ENCODE peak calls at places on chromosomes 5 and 9, in four cellular contexts. M is BE2C, H is AG04449, N is tibial artery. J is an unnamed sample.

GRCh38 chr9:121984726-121985402 is 108.2 kb downstream of the TTLL11 start:
- DNase-seq in M (no peak), H (peak), N (peak), J (peak)

GRCh38 chr5:1975406-1975715 is 92.6 kb upstream of the IRX4 start:
- DNase-seq in M (no peak), H (no peak), N (no peak), J (no peak)

GRCh38 chr9:35605336-35606137 is 475 bp downstream of the TESK1 start:
- DNase-seq in M (no peak), H (no peak), N (peak), J (peak)

GRCh38 chr5:170291324-170291847 is 6.2 kb downstream of the LCP2 start:
- DNase-seq in M (no peak), H (no peak), N (no peak), J (no peak)

GRCh38 chr9:102867488-102867887 is 127.6 kb upstream of the CYLC2 start:
- DNase-seq in M (no peak), H (no peak), N (no peak), J (no peak)

GRCh38 chr9:129336601-129337286 is 158.7 kb upstream of the IER5L start:
- DNase-seq in M (no peak), H (peak), N (no peak), J (peak)

GRCh38 chr9:37082214-37082765 is 38.1 kb upstream of the ZCCHC7 start:
- DNase-seq in M (no peak), H (no peak), N (no peak), J (no peak)

GRCh38 chr5:73649926-73650325 is 23.9 kb downstream of the ARHGEF28 start:
- DNase-seq in M (no peak), H (no peak), N (no peak), J (no peak)

GRCh38 chr5:150153957-150154617 is 1.6 kb downstream of the PDGFRB start:
- DNase-seq in M (peak), H (no peak), N (peak), J (peak)

GRCh38 chr5:171622010-171622409 is 163.6 kb upstream of the SMIM23 start:
- DNase-seq in M (peak), H (no peak), N (no peak), J (no peak)

GRCh38 chr5:147332643-147333042 is 97.8 kb downstream of the STK32A start:
- DNase-seq in M (no peak), H (no peak), N (no peak), J (no peak)

GRCh38 chr5:111259636-111260035 is 35.5 kb downstream of the CAMK4 start:
- DNase-seq in M (no peak), H (no peak), N (no peak), J (no peak)

GRCh38 chr9:99416007-99416406 is 193.9 kb downstream of the SEC61B start:
- DNase-seq in M (no peak), H (no peak), N (no peak), J (no peak)

GRCh38 chr9:78038620-78039300 is 7.1 kb upstream of the GNAQ start:
- DNase-seq in M (no peak), H (no peak), N (no peak), J (no peak)

GRCh38 chr5:43396762-43397304 is 15.4 kb downstream of the CCL28 start:
- DNase-seq in M (peak), H (no peak), N (peak), J (peak)

GRCh38 chr5:73292816-73293459 is 119.9 kb downstream of the TMEM174 start:
- DNase-seq in M (no peak), H (no peak), N (no peak), J (no peak)

GRCh38 chr5:158746979-158747378 is 352.7 kb downstream of the EBF1 start:
- DNase-seq in M (no peak), H (peak), N (no peak), J (no peak)

GRCh38 chr5:94577466-94578245 is 40.7 kb downstream of the KIAA0825 start:
- DNase-seq in M (no peak), H (no peak), N (no peak), J (no peak)

GRCh38 chr5:24226492-24226891 is 418.3 kb downstream of the CDH10 start:
- DNase-seq in M (no peak), H (no peak), N (peak), J (no peak)

GRCh38 chr5:111968459-111968858 is 211.5 kb upstream of the NREP start:
- DNase-seq in M (no peak), H (no peak), N (peak), J (peak)

GRCh38 chr5:82526540-82526939 is 248.4 kb upstream of the RPS23 start:
- DNase-seq in M (no peak), H (no peak), N (no peak), J (peak)

GRCh38 chr5:32714836-32715235 is 3.7 kb downstream of the NPR3 start:
- DNase-seq in M (no peak), H (no peak), N (no peak), J (no peak)

GRCh38 chr5:32712463-32713395 is 1.6 kb downstream of the NPR3 start:
- DNase-seq in M (no peak), H (no peak), N (no peak), J (no peak)

GRCh38 chr5:32711693-32712462 is 757 bp downstream of the NPR3 start:
- DNase-seq in M (no peak), H (no peak), N (peak), J (peak)

GRCh38 chr5:32710859-32711692 is at the start of gene NPR3:
- DNase-seq in M (no peak), H (no peak), N (peak), J (peak)

GRCh38 chr5:32713396-32714381 is 2.6 kb downstream of the NPR3 start:
- DNase-seq in M (no peak), H (no peak), N (peak), J (no peak)
- TF ChIP-seq CTCF in M (no peak), H (no peak), N (peak), J (no peak)

DNA sequence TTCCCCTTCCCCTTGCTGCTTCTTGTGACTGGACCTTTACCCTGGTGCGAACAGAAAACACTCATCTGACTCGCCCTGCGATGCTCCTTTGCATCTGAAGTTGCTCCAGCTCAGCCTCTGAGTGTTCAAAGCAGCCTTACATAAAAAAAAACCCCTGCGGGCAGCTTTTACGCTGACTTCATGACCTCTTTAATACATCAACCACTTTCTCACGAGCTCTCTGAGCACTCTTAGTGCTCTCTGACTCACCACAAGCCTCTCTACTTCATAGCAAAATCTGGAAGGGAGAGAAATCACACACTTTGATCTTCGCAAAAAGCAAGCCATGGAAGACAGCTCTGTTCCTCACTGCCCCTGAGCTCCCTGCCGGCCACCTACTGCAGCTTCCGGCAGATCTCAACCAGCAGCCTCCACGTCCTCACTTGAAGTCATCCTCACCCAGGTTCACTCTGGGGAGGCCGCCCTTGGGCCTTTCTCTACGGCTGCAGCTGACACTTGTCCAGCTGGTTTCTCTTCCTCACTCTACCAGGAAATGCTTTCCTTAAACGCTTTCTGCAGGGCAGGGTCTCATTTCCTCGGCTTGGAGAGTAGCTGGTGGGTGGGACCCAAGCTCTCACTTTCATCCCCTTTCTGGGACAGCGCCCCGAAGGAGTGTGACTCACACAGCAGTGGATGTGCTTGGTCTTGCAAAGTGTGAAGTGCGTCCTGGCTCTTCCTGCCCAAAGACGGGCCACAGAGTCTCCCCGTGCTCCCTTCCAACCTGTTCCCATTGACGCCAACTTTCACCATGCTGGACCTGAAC is 5.3 kb downstream of the SLC34A1 start:
- DNase-seq in M (no peak), H (peak), N (no peak), J (peak)
- H3K4me3 ChIP-seq in M (no peak), H (peak), N (no peak), J (no peak)

GRCh38 chr5:25763781-25764180 is 1119.0 kb upstream of the CDH10 start:
- DNase-seq in M (no peak), H (no peak), N (no peak), J (no peak)
- TF ChIP-seq CTCF in M (no peak), H (no peak), N (no peak), J (no peak)

DNA sequence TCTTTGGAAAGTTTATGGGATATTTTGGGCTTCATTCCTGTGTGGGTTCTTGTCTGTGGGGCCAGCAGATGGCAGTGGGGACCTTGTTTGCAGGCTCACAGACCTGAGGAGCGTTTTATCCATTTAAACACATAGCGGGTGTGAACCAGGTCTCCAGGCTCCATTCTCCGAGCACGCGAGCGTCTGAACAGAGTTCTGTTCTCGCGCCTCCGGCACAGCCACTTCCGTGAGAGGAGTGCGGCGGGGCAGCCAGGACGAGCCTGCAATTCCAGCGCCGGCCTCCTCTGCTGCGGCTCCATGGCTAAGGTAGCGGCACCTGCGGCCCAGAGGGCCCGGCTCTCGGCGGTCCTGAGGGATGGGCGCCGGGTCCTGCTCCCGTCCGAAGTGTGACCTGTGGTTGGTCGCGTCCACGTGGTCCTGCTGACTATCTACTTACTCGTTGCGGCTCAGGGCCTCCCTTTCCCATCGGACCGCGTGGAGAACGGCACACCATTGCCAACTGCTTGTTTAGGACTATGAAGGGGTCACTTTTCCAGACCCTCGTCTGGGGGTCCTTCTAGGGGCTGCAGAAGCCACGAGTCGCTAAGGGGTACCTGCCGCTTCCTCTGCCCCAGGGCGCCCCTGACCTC is 7.3 kb downstream of the NRARP start:
- DNase-seq in M (peak), H (no peak), N (no peak), J (peak)
- H3K4me3 ChIP-seq in M (no peak), H (no peak), N (peak), J (no peak)

DNA sequence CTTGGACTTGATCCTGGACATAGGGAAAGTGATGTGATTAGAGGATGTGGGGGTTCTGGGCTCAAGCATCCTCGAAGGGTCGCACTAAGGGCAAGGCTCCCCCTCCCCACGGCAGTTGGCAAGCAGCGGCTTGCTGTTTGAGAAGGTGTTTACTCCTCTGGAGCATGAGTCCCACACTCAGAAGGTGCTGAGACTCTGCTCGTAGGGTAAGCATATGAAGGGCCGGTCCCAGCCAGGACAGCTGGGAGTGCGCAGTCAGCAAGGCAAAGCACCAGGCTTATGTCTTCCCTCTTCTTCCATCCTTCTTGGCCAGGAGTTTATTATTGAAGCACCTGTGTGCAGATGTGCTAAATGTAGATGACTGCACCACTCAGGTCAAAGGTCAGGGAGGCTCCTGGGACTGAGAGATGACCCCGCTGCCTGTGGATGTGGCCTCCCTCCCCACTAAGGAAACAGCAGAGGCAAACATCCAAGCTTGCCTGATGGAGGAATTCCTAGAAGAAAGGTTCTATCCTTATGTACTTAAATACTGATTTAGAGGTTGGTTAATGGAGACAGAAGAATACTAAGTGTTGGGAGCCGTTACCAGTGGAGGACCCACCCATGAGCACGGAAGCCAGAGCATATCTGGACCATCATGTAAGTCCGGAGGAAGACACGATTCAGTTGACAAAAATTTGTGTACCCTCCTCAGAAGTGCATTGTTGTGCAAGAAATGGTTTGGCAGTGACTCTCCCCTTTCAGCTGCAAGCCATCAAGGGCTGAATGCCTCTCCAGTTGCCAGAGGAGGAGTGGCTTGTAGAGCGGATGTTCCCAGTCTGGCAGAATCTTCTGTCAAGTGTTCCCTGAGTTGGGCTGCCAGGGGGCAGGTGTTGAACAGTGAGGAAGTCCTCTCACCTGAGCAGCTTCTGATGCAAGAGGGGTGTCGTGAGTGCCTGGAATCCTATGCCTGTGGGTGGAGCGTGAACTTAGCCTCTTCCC is 27.2 kb upstream of the CDKN2AIPNL start:
- DNase-seq in M (no peak), H (peak), N (peak), J (peak)
- TF ChIP-seq CTCF in M (no peak), H (no peak), N (no peak), J (no peak)

GRCh38 chr5:180649297-180650039 is at the start of gene FLT4:
- DNase-seq in M (no peak), H (no peak), N (no peak), J (no peak)
- H3K4me3 ChIP-seq in M (no peak), H (no peak), N (peak), J (peak)

GRCh38 chr9:125476645-125477044 is 215.0 kb downstream of the GAPVD1 start:
- DNase-seq in M (no peak), H (no peak), N (no peak), J (no peak)

GRCh38 chr9:125470767-125471580 is 209.3 kb downstream of the GAPVD1 start:
- DNase-seq in M (no peak), H (no peak), N (no peak), J (no peak)

GRCh38 chr9:125475385-125475784 is 213.8 kb downstream of the GAPVD1 start:
- DNase-seq in M (no peak), H (no peak), N (no peak), J (no peak)

GRCh38 chr9:125472562-125472925 is 210.9 kb downstream of the GAPVD1 start:
- DNase-seq in M (no peak), H (no peak), N (no peak), J (no peak)

DNA sequence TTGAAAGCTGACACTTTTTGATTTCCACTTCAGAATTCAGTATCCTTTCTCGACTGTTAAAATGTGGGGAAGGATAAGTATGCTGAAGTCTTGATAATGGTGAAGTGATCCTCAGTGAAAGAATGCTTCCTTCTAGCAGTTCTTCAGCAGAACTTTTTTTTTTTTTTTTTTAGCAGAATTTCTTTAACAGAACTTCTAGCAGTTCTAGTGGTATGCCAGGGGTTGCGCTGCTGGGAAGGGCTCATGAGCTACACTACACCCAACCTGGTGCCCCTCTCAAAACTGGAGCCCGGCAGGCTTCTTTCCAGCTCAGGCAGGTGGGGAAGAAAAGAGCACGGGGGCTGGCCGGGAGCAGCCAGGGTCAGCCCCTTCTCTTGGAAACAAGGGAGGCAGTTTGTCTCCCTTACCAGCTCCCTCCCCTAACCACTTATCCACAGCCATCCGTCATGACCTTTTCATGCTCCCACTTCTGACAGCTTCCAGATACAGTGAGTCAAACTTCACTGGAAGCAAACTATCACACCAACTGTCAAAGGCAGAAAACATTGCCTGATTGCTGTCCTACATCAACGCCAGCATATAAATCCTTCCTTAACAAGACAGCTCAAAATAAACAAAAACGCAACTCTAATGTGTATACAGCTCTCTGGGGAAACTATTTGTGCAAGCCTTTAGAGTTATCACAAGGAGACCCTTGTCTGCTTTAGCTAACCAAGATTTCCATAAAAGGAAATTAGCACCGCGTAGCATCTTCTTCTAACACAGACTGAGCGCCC is 211.5 kb downstream of the GAPVD1 start:
- DNase-seq in M (peak), H (peak), N (no peak), J (peak)
- TF ChIP-seq CTCF in M (no peak), H (no peak), N (peak), J (peak)

GRCh38 chr9:5633243-5633642 is 4.3 kb downstream of the RIC1 start:
- DNase-seq in M (no peak), H (no peak), N (no peak), J (peak)

GRCh38 chr9:5630038-5630507 is 1.2 kb downstream of the RIC1 start:
- DNase-seq in M (no peak), H (no peak), N (no peak), J (peak)

GRCh38 chr9:5632540-5632939 is 3.6 kb downstream of the RIC1 start:
- DNase-seq in M (no peak), H (no peak), N (no peak), J (no peak)

GRCh38 chr9:5629312-5630037 is 568 bp downstream of the RIC1 start:
- DNase-seq in M (peak), H (no peak), N (peak), J (peak)

DNA sequence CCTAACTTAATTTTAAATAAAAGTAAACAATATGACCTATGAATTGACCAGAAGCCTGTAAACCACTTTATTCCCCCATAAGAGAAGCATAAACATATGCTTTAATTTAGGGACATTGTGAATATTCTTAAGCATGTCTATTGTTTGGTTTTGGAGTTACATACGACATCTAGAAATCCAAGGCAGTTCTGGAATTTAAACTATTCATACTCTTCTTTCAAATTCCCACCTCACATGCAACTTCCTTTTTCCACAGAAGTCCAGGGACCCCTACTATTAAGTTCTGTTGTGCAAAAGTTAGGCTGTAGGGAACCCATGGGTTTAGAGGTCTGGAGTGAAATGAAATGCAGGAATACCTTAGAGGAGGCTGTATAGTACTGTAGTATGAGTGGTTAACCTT is 2.1 kb downstream of the RIC1 start:
- DNase-seq in M (no peak), H (no peak), N (no peak), J (no peak)
- H3K4me3 ChIP-seq in M (no peak), H (peak), N (peak), J (peak)

DNA sequence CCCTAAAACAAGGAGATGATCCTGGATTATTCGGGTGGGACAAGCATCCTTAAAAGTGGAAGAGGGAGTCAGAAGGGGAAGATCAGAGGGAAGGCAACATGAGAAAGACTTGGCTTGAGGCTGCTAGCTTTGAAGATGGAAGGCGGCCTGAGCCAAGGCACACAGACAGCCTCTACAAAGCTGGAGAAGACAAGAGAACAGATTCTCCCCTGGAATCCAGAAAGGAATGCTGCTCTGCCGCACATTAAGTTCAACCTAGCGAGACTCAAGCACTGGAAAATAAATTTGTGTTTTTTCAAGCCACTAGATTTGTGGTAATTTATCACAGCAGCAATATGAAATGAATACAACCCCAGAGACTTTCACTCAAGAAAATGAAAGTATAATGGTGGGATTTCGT is 17.9 kb downstream of the SLC36A3 start:
- DNase-seq in M (no peak), H (no peak), N (no peak), J (no peak)
- TF ChIP-seq CTCF in M (no peak), H (no peak), N (no peak), J (no peak)

GRCh38 chr9:134824583-134824982 is 56.0 kb upstream of the FCN2 start:
- DNase-seq in M (no peak), H (no peak), N (no peak), J (no peak)
- H3K4me3 ChIP-seq in M (no peak), H (no peak), N (no peak), J (no peak)

J was measured in fibroblast of villous mesenchyme.